ENCODE peak calls at places on chromosomes 2 and 18, in ten cellular contexts. Y is dorsolateral prefrontal cortex; K is heart left ventricle; T is GM20000; V is AG08396; E is NCI-H524; P is cardiac muscle cell; Z is iPS-NIHi11; A is stimulated activated CD4-positive, alpha-beta T cell treated with anti-CD3 and anti-CD28 coated beads, Interleukin-1b, Interleukin-23, amount 100 ng/mL, for 24 hours; R is substantia nigra. I is an unnamed sample.

GRCh38 chr2:158902005-158902398 is 66.4 kb upstream of the TANC1 start:
- DNase-seq in T (no peak), P (no peak), K (no peak), R (no peak), Z (no peak), V (no peak), A (no peak), E (no peak), Y (no peak), I (no peak)

GRCh38 chr2:236963631-236964030 is 122.1 kb upstream of the COPS8 start:
- DNase-seq in K (no peak), T (no peak), Y (no peak), A (no peak), V (no peak), E (no peak), P (no peak), Z (no peak), R (no peak), I (no peak)

GRCh38 chr18:10147752-10148151 is 233.9 kb downstream of the VAPA start:
- DNase-seq in P (no peak), K (no peak), A (no peak), V (no peak), T (no peak), E (no peak), Y (no peak), R (no peak), Z (no peak), I (no peak)

GRCh38 chr2:233492738-233493137 is 73.8 kb downstream of the USP40 start:
- DNase-seq in T (no peak), V (no peak), P (no peak), A (no peak), Z (no peak), R (no peak), K (no peak), E (no peak), Y (no peak), I (no peak)

GRCh38 chr18:9403795-9404564 is 69.4 kb downstream of the TWSG1 start:
- DNase-seq in K (no peak), Z (peak; percentile 47), Y (no peak), R (no peak), A (no peak), P (peak; percentile 2), E (no peak), V (no peak), T (no peak), I (no peak)

GRCh38 chr2:47309952-47310800 is 92.8 kb upstream of the MSH2 start:
- DNase-seq in Z (no peak), T (peak; percentile 84), V (no peak), R (peak; percentile 50), K (no peak), E (no peak), A (no peak), P (no peak), Y (no peak), I (peak; percentile 49)

GRCh38 chr2:207390302-207391095 is 139.3 kb upstream of the CREB1 start:
- DNase-seq in Z (no peak), Y (no peak), K (no peak), R (no peak), T (no peak), V (no peak), E (no peak), P (no peak), A (no peak), I (no peak)

GRCh38 chr2:218368621-218369153 is 12.0 kb downstream of the CATIP start:
- DNase-seq in Z (peak; percentile 77), T (peak; percentile 55), V (no peak), A (no peak), E (no peak), K (no peak), Y (no peak), P (peak; percentile 20), R (no peak), I (no peak)

GRCh38 chr2:27322301-27322765 is 564 bp downstream of the MPV17 start:
- DNase-seq in R (peak; percentile 20), P (no peak), Y (no peak), T (no peak), Z (no peak), E (no peak), V (no peak), A (no peak), K (no peak), I (peak; percentile 34)

GRCh38 chr2:80288576-80288975 is 16.0 kb downstream of the LRRTM1 start:
- DNase-seq in P (peak; percentile 47), T (no peak), Y (peak; percentile 79), K (no peak), Z (no peak), A (no peak), E (no peak), V (no peak), R (peak; percentile 62), I (no peak)

GRCh38 chr18:27120246-27120645 is 64.9 kb downstream of the CHST9 start:
- DNase-seq in E (no peak), R (no peak), P (no peak), Z (no peak), Y (no peak), T (no peak), A (no peak), V (no peak), K (no peak), I (no peak)

GRCh38 chr2:140696449-140696848 is 1434.4 kb downstream of the LRP1B start:
- DNase-seq in Y (no peak), R (no peak), K (no peak), P (no peak), A (no peak), E (no peak), T (no peak), Z (no peak), V (no peak), I (no peak)

GRCh38 chr2:16671760-16672159 is 6.1 kb upstream of the CYRIA start:
- DNase-seq in V (no peak), A (no peak), E (no peak), Y (no peak), T (no peak), P (no peak), Z (no peak), R (no peak), K (no peak), I (no peak)

GRCh38 chr18:75220786-75221355 is 10.3 kb downstream of the TSHZ1 start:
- DNase-seq in Z (no peak), V (no peak), A (no peak), Y (no peak), P (no peak), R (peak; percentile 46), K (no peak), E (peak; percentile 20), T (no peak), I (no peak)

GRCh38 chr2:200592414-200593075 is 6.7 kb downstream of the AOX1 start:
- DNase-seq in V (no peak), T (no peak), K (no peak), R (no peak), E (no peak), Y (no peak), A (no peak), Z (peak; percentile 24), P (peak; percentile 58), I (peak; percentile 70)

GRCh38 chr2:102149644-102150455 is 7.3 kb downstream of the IL1R1 start:
- DNase-seq in E (no peak), Z (no peak), T (no peak), R (no peak), P (no peak), K (no peak), V (no peak), A (no peak), Y (no peak), I (no peak)

GRCh38 chr2:84031312-84031711 is 427.8 kb downstream of the SUCLG1 start:
- DNase-seq in Z (no peak), V (no peak), T (no peak), Y (no peak), A (no peak), P (no peak), K (no peak), R (no peak), E (no peak), I (no peak)

GRCh38 chr2:152499921-152500320 is 164.9 kb downstream of the FMNL2 start:
- DNase-seq in E (no peak), Z (no peak), K (no peak), Y (no peak), T (peak; percentile 17), A (no peak), V (no peak), R (no peak), P (no peak), I (no peak)

GRCh38 chr2:165219491-165219890 is 15.6 kb upstream of the SCN3A start:
- DNase-seq in Z (no peak), E (no peak), R (no peak), V (no peak), T (no peak), P (no peak), A (no peak), K (no peak), Y (no peak), I (no peak)

I was measured in myocyte.